ENCODE peak calls at places on chromosomes 12 and 14, in ten cellular contexts. H is mucosa of descending colon, S is omental fat pad, O is uterus, I is nephron progenitor cell, U is upper lobe of left lung, L is AG10803, N is left ventricle myocardium inferior, B is HL-60, C is K562. V is an unnamed sample.

GRCh38 chr12:122326597-122326996 is 60.3 kb upstream of the VPS33A start:
- DNase-seq in B (no peak), N (no peak), C (no peak), U (no peak), O (no peak), I (no peak), L (no peak), H (no peak), S (no peak), V (no peak)

GRCh38 chr14:74502236-74503019 is 8.9 kb downstream of the ISCA2 start:
- DNase-seq in L (peak), C (peak), O (peak), U (peak), B (no peak), I (peak), H (no peak), S (no peak), N (no peak), V (no peak)

GRCh38 chr14:101063121-101063520 is 159.6 kb upstream of the RTL1 start:
- DNase-seq in S (no peak), I (no peak), B (no peak), U (no peak), N (no peak), O (no peak), C (no peak), L (no peak), H (no peak), V (peak)

GRCh38 chr12:11794311-11794710 is 144.8 kb downstream of the ETV6 start:
- DNase-seq in L (no peak), I (no peak), H (no peak), B (no peak), U (no peak), O (no peak), S (no peak), C (no peak), N (no peak), V (no peak)

GRCh38 chr14:68662395-68662794 is 130.5 kb downstream of the ZFP36L1 start:
- DNase-seq in S (no peak), C (no peak), O (no peak), N (no peak), U (no peak), L (peak), I (no peak), B (no peak), H (no peak), V (no peak)

GRCh38 chr14:34997762-34998161 is 15.0 kb downstream of the SRP54 start:
- DNase-seq in O (no peak), N (no peak), U (no peak), H (no peak), S (no peak), I (no peak), C (no peak), L (no peak), B (no peak), V (no peak)

GRCh38 chr14:58362798-58363412 is 32.8 kb upstream of the TOMM20L start:
- DNase-seq in C (no peak), L (peak), H (no peak), I (no peak), N (no peak), U (no peak), B (peak), S (no peak), O (no peak), V (no peak)

GRCh38 chr14:80055226-80055625 is 156.1 kb downstream of the DIO2 start:
- DNase-seq in S (no peak), L (peak), H (no peak), C (no peak), N (no peak), O (no peak), I (no peak), U (no peak), B (no peak), V (no peak)

GRCh38 chr12:78970041-78970440 is 105.5 kb downstream of the SYT1 start:
- DNase-seq in N (no peak), L (no peak), S (no peak), H (no peak), I (no peak), U (no peak), O (no peak), B (no peak), C (no peak), V (no peak)

GRCh38 chr12:120783197-120783596 is 57.6 kb downstream of the ACADS start:
- DNase-seq in I (no peak), O (no peak), B (peak), L (peak), N (no peak), H (no peak), U (no peak), C (no peak), S (no peak), V (no peak)

GRCh38 chr14:50813544-50813863 is 17.5 kb downstream of the NIN start:
- DNase-seq in N (no peak), C (no peak), H (no peak), I (no peak), O (no peak), L (peak), B (peak), S (no peak), U (no peak), V (no peak)

GRCh38 chr14:104206281-104206904 is 68.0 kb downstream of the KIF26A start:
- DNase-seq in L (no peak), U (peak), C (no peak), H (peak), B (no peak), S (no peak), I (peak), N (no peak), O (no peak), V (no peak)

GRCh38 chr14:67673451-67673850 is 981 bp downstream of the VTI1B start:
- DNase-seq in I (no peak), L (peak), S (no peak), C (no peak), N (no peak), H (no peak), B (no peak), O (no peak), U (no peak), V (no peak)

GRCh38 chr12:22525426-22525825 is 18.9 kb downstream of the C2CD5 start:
- DNase-seq in I (no peak), N (no peak), L (peak), H (no peak), S (no peak), C (no peak), U (no peak), B (no peak), O (no peak), V (no peak)

GRCh38 chr12:109264095-109264942 is 44.8 kb downstream of the FOXN4 start:
- DNase-seq in U (peak), L (peak), O (peak), I (peak), C (peak), S (peak), N (peak), B (peak), H (peak), V (peak)

GRCh38 chr12:54222609-54223008 is 33.8 kb upstream of the SMUG1 start:
- DNase-seq in S (no peak), B (no peak), C (no peak), L (peak), H (no peak), I (no peak), N (no peak), U (no peak), O (no peak), V (no peak)

GRCh38 chr14:99065551-99065950 is 206.4 kb downstream of the BCL11B start:
- DNase-seq in H (no peak), B (no peak), O (no peak), S (no peak), U (no peak), I (no peak), L (no peak), C (no peak), N (no peak), V (no peak)

GRCh38 chr12:11978985-11979384 is 91.8 kb upstream of the BCL2L14 start:
- DNase-seq in H (no peak), O (no peak), U (no peak), B (no peak), S (no peak), C (no peak), I (no peak), N (no peak), L (no peak), V (no peak)

GRCh38 chr14:63647696-63648410 is 6.2 kb upstream of the WDR89 start:
- DNase-seq in B (no peak), C (no peak), H (no peak), O (no peak), I (no peak), N (no peak), S (no peak), U (no peak), L (peak), V (no peak)

GRCh38 chr12:102526701-102527100 is 46.3 kb upstream of the IGF1 start:
- DNase-seq in B (no peak), L (peak), N (no peak), H (no peak), I (no peak), S (no peak), U (no peak), O (peak), C (no peak), V (no peak)

GRCh38 chr12:91139981-91140659 is 28.8 kb upstream of the LUM start:
- DNase-seq in B (no peak), H (no peak), N (no peak), C (no peak), S (no peak), L (peak), I (no peak), U (no peak), O (no peak), V (no peak)

GRCh38 chr12:8081228-8081920 is 700 bp upstream of the NECAP1 start:
- DNase-seq in N (no peak), H (no peak), S (no peak), C (no peak), B (no peak), L (no peak), I (no peak), O (no peak), U (no peak), V (no peak)

GRCh38 chr12:481422-481821 is 21.7 kb downstream of the B4GALNT3 start:
- DNase-seq in U (peak), B (no peak), C (no peak), O (peak), N (peak), L (peak), S (no peak), H (no peak), I (no peak), V (no peak)

GRCh38 chr12:54001283-54002187 is 1.6 kb downstream of the HOXC9 start:
- DNase-seq in I (peak), O (no peak), H (no peak), U (no peak), N (no peak), S (no peak), C (no peak), B (no peak), L (no peak), V (no peak)

GRCh38 chr14:48096869-48097268 is 421.5 kb upstream of the MDGA2 start:
- DNase-seq in L (no peak), N (no peak), U (no peak), B (no peak), C (no peak), O (no peak), S (no peak), H (no peak), I (no peak), V (no peak)

GRCh38 chr14:37901978-37902377 is 305.7 kb upstream of the SSTR1 start:
- DNase-seq in N (peak), C (no peak), I (no peak), L (peak), U (no peak), O (no peak), H (no peak), S (no peak), B (no peak), V (no peak)
- TF ChIP-seq CTCF in N (no peak), C (no peak), I (no peak), L (peak), U (no peak), O (no peak), H (no peak), S (no peak), B (no peak), V (no peak)

DNA sequence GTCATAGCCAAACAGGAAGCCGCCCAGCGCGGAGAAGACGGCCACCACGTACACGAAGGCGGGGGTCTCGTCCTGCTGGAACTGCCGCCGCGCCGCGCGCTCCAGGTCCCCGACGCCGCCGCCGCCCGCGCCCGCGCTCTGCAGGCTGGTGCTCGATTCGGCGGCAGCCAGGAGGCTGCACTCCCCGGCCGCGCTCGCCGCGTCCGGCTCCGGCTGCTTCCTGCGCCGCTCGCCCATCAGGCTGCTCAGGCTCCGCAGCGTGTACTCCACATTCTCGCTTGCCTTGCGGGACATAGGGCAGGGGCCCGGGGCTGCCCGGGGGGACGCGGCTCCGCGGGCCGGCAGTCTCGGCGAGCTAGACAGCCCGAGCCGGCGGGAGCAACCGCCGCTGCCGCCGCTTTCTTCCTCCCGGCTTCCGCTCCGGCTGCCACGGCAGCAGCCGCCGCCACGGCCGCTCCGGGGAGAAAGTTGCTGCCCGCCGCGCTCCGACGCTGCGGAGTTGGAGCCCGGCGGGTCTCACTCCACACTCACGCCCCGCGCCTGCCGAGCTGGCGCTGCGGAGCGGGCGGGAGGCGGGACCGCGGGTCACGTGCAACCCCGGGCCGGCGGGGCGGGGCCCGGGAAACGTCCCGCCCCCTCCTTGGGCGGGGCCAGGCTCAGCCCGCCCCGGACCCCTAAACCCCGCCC is at the start of gene SLC2A13:
- DNase-seq in L (peak), N (peak), U (peak), C (peak), I (peak), H (peak), B (peak), S (peak), O (peak), V (peak)
- TF ChIP-seq CTCF in L (no peak), N (peak), U (no peak), C (no peak), I (no peak), H (no peak), B (no peak), S (no peak), O (peak), V (no peak)

DNA sequence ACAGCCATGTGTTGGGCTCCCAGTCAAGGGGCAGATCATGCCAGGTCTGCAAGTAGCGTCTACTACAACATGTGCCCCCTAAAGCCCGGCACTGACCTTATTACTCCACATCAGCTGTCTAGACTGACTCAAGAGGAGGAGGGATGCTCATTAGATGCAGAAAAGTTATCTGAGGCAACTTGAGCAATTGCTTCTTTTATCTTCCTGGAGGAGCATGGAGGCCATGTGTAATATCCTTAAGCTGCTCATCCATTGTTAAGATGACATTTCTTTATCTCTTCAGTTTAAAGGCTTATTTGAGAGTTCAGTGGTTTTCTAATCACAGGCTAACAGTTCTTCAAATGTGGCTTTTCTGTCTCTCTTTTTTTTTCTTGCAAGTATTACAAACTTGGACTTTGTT is 404.6 kb upstream of the FLRT2 start:
- DNase-seq in O (no peak), L (no peak), C (no peak), H (no peak), B (no peak), N (no peak), I (no peak), S (no peak), U (no peak), V (no peak)
- TF ChIP-seq CTCF in O (no peak), L (no peak), C (no peak), H (no peak), B (no peak), N (no peak), I (no peak), S (no peak), U (no peak), V (no peak)

GRCh38 chr14:65016461-65016860 is 29.8 kb downstream of the FNTB start:
- DNase-seq in U (no peak), L (no peak), S (no peak), O (no peak), H (no peak), C (no peak), I (no peak), B (no peak), N (no peak), V (no peak)

GRCh38 chr14:65024957-65025356 is 38.3 kb downstream of the FNTB start:
- DNase-seq in C (no peak), U (no peak), H (no peak), L (no peak), I (no peak), S (no peak), O (no peak), B (no peak), N (no peak), V (no peak)

GRCh38 chr14:65015391-65015790 is 28.7 kb downstream of the FNTB start:
- DNase-seq in S (no peak), L (no peak), H (no peak), N (no peak), U (no peak), B (no peak), O (no peak), I (no peak), C (no peak), V (no peak)

GRCh38 chr14:65025818-65026217 is 39.1 kb downstream of the FNTB start:
- DNase-seq in H (no peak), S (no peak), I (no peak), B (no peak), O (no peak), L (no peak), N (no peak), C (no peak), U (no peak), V (no peak)

GRCh38 chr14:65019944-65020566 is 33.4 kb downstream of the FNTB start:
- DNase-seq in N (no peak), O (peak), I (no peak), H (no peak), S (no peak), C (peak), B (no peak), U (no peak), L (peak), V (no peak)
- TF ChIP-seq CTCF in N (peak), O (peak), I (peak), H (peak), S (no peak), C (peak), B (no peak), U (peak), L (peak), V (peak)

GRCh38 chr12:107308310-107308709 is 215.0 kb upstream of the CRY1 start:
- DNase-seq in C (no peak), N (no peak), U (no peak), H (no peak), O (no peak), I (no peak), B (no peak), L (no peak), S (no peak), V (no peak)
- TF ChIP-seq CTCF in C (no peak), N (no peak), U (no peak), H (no peak), O (no peak), I (no peak), B (no peak), L (no peak), S (no peak), V (no peak)

GRCh38 chr12:116880817-116881324 is 370 bp downstream of the HRK start:
- DNase-seq in S (no peak), C (peak), O (no peak), N (peak), L (peak), I (peak), B (no peak), H (peak), U (peak), V (peak)
- TF ChIP-seq CTCF in S (no peak), C (no peak), O (no peak), N (peak), L (no peak), I (no peak), B (no peak), H (no peak), U (no peak), V (no peak)

GRCh38 chr14:87113286-87113685 is 879.7 kb downstream of the GALC start:
- DNase-seq in S (no peak), L (no peak), H (no peak), U (no peak), B (no peak), C (no peak), O (no peak), N (no peak), I (no peak), V (no peak)
- TF ChIP-seq CTCF in S (no peak), L (no peak), H (no peak), U (no peak), B (no peak), C (no peak), O (no peak), N (no peak), I (no peak), V (no peak)

GRCh38 chr12:58741226-58741625 is 179.1 kb downstream of the LRIG3 start:
- DNase-seq in H (no peak), I (no peak), S (no peak), C (no peak), O (no peak), U (no peak), L (no peak), B (no peak), N (no peak), V (no peak)
- TF ChIP-seq CTCF in H (no peak), I (no peak), S (no peak), C (no peak), O (no peak), U (no peak), L (no peak), B (no peak), N (no peak), V (no peak)